ENCODE peak calls at places on chromosome 14, in nine cellular contexts. E, L, F, P, M, I, B, U and W are unnamed samples.

GRCh38 chr14:27318769-27319280 is 721.0 kb upstream of the NOVA1 start:
- DNase-seq in E (no peak), L (no peak), F (no peak), P (no peak), M (no peak), I (no peak), B (no peak), U (no peak), W (no peak)

GRCh38 chr14:59314019-59314608 is 125.6 kb downstream of the DAAM1 start:
- DNase-seq in E (no peak), L (no peak), F (no peak), P (no peak), M (no peak), I (no peak), B (no peak), U (no peak), W (no peak)

GRCh38 chr14:99889268-99889667 is 96.1 kb downstream of the EML1 start:
- DNase-seq in E (no peak), L (no peak), F (no peak), P (no peak), M (no peak), I (no peak), B (no peak), U (peak; percentile 48), W (no peak)

GRCh38 chr14:96274122-96274910 is 18.3 kb downstream of the BDKRB1 start:
- DNase-seq in E (peak; percentile 55), L (peak; percentile 97), F (peak; percentile 95), P (peak; percentile 71), M (no peak), I (no peak), B (no peak), U (no peak), W (peak; percentile 95)

GRCh38 chr14:18688346-18688745 is 87.4 kb downstream of the OR11H12 start:
- DNase-seq in E (no peak), L (no peak), F (no peak), P (no peak), M (no peak), I (no peak), B (no peak), U (no peak), W (no peak)

GRCh38 chr14:74867673-74868072 is 8.3 kb downstream of the PROX2 start:
- DNase-seq in E (peak; percentile 21), L (peak; percentile 51), F (peak; percentile 59), P (peak; percentile 69), M (no peak), I (no peak), B (no peak), U (no peak), W (no peak)

GRCh38 chr14:104137297-104138097 is 890 bp upstream of the KIF26A start:
- DNase-seq in E (peak; percentile 50), L (no peak), F (peak; percentile 6), P (no peak), M (no peak), I (peak; percentile 19), B (peak; percentile 67), U (peak; percentile 84), W (no peak)

GRCh38 chr14:98999901-99000300 is 272.1 kb downstream of the BCL11B start:
- DNase-seq in E (no peak), L (no peak), F (no peak), P (no peak), M (no peak), I (no peak), B (no peak), U (no peak), W (no peak)

GRCh38 chr14:101113108-101113612 is 209.6 kb upstream of the RTL1 start:
- DNase-seq in E (no peak), L (no peak), F (no peak), P (no peak), M (peak; percentile 21), I (no peak), B (no peak), U (no peak), W (no peak)

GRCh38 chr14:61652526-61653262 is 42.6 kb upstream of the HIF1A start:
- DNase-seq in E (peak; percentile 45), L (no peak), F (no peak), P (no peak), M (no peak), I (no peak), B (no peak), U (no peak), W (no peak)

GRCh38 chr14:86574778-86575129 is 1044.8 kb downstream of the FLRT2 start:
- DNase-seq in E (no peak), L (no peak), F (no peak), P (no peak), M (no peak), I (no peak), B (no peak), U (no peak), W (no peak)

GRCh38 chr14:58353516-58354299 is 42.0 kb upstream of the TOMM20L start:
- DNase-seq in E (no peak), L (no peak), F (no peak), P (no peak), M (no peak), I (no peak), B (no peak), U (no peak), W (no peak)

GRCh38 chr14:59969319-59969718 is 49.4 kb downstream of the LRRC9 start:
- DNase-seq in E (peak; percentile 54), L (peak; percentile 22), F (peak; percentile 38), P (no peak), M (no peak), I (no peak), B (no peak), U (no peak), W (no peak)

GRCh38 chr14:77641207-77641533 is 24.7 kb upstream of the SPTLC2 start:
- DNase-seq in E (no peak), L (no peak), F (no peak), P (no peak), M (no peak), I (no peak), B (no peak), U (no peak), W (no peak)

GRCh38 chr14:67477926-67478915 is 10.3 kb downstream of the TMEM229B start:
- DNase-seq in E (no peak), L (no peak), F (peak; percentile 2), P (no peak), M (no peak), I (no peak), B (no peak), U (no peak), W (no peak)

DNA sequence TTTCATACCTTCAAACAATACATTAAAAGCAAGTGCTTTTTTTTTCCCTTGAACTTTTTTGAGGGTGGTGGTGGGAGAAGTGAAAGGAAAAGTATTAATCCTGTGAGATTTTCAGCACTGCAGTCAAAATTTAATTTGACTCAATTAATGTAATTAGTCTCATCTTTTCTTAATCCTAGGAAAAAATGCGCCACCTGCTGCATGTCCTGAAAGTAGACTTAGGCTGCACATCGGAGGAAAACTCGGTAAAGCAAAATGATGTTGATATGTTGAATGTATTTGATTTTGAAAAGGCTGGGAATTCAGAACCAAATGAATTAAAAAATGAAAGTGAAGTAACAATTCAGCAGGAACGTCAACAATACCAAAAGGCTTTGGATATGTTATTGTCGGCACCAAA is 52.2 kb downstream of the SPATA7 start:
- DNase-seq in E (peak; percentile 16), L (no peak), F (no peak), P (no peak), M (no peak), I (no peak), B (no peak), U (no peak), W (no peak)
- TF ChIP-seq CTCF in E (peak; percentile 21), L (peak; percentile 40), F (peak; percentile 39), P (no peak), M (no peak), I (no peak), B (no peak), U (no peak), W (peak; percentile 2)

GRCh38 chr14:53999061-53999488 is 42.5 kb upstream of the BMP4 start:
- DNase-seq in E (peak; percentile 25), L (peak; percentile 97), F (peak; percentile 96), P (no peak), M (peak; percentile 59), I (no peak), B (no peak), U (no peak), W (peak; percentile 81)

GRCh38 chr14:54002653-54003052 is 46.0 kb upstream of the BMP4 start:
- DNase-seq in E (peak; percentile 47), L (peak; percentile 83), F (peak; percentile 89), P (no peak), M (no peak), I (no peak), B (no peak), U (no peak), W (peak; percentile 82)

GRCh38 chr14:54003064-54003463 is 46.4 kb upstream of the BMP4 start:
- DNase-seq in E (no peak), L (no peak), F (no peak), P (no peak), M (no peak), I (peak; percentile 39), B (no peak), U (no peak), W (no peak)

GRCh38 chr14:54000341-54000811 is 43.8 kb upstream of the BMP4 start:
- DNase-seq in E (peak; percentile 30), L (peak; percentile 75), F (peak; percentile 82), P (no peak), M (no peak), I (no peak), B (no peak), U (no peak), W (no peak)

DNA sequence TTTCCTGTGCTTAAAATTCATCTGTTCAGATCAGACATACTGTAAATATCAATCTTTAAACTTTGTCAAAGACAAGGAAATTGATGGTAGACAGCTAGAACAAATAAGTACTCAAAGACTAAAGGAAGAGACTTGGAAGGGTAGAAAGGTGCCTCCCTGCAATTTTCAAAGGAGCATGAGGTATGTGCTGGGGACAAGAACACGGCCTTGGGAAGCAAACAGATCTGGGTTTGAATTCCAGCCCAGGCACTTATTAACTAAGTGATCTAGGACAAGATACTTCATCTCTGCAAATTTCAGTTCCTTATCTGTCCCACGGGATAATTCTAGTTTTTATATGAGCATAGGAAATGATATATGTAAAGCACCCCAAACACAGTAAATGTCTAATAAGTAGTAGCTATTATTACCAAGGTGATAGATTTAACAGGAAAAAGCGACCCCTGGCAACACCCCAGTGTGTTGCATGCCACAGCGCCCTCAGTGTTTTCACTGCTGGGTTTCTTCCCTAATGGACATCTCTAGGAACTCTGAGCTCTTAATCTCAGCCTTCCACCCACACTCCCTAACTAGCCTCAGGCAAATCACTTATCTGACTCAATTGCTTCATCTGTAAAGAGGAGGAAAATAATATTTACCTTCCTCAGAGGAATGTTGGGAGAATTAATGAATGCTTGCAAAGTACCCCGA is 44.7 kb upstream of the BMP4 start:
- DNase-seq in E (no peak), L (peak; percentile 42), F (peak; percentile 55), P (no peak), M (no peak), I (no peak), B (no peak), U (no peak), W (no peak)
- TF ChIP-seq CTCF in E (no peak), L (no peak), F (no peak), P (no peak), M (no peak), I (no peak), B (no peak), U (peak; percentile 70), W (no peak)

GRCh38 chr14:54488646-54489317 is at the start of gene GMFB:
- DNase-seq in E (peak; percentile 96), L (peak; percentile 82), F (peak; percentile 92), P (peak; percentile 90), M (peak; percentile 91), I (peak; percentile 76), B (peak; percentile 87), U (peak; percentile 90), W (peak; percentile 55)
- TF ChIP-seq CTCF in E (peak; percentile 66), L (peak; percentile 45), F (peak; percentile 67), P (peak; percentile 51), M (no peak), I (peak; percentile 10), B (peak; percentile 30), U (peak; percentile 53), W (peak; percentile 30)

GRCh38 chr14:71309756-71310155 is 402.5 kb downstream of the PCNX1 start:
- DNase-seq in E (no peak), L (no peak), F (no peak), P (no peak), M (no peak), I (no peak), B (no peak), U (no peak), W (no peak)
- TF ChIP-seq CTCF in E (no peak), L (no peak), F (no peak), P (no peak), M (no peak), I (no peak), B (no peak), U (peak; percentile 62), W (no peak)